ENCODE peak calls at places on chromosomes 5 and 9, in eight cellular contexts. One of them, this sample, is unnamed.
A peak's percentile ranks its signal among the peaks of the same experiment; 100 is the strongest.

GRCh38 chr9:87167161-87167560 is 219.9 kb upstream of the GAS1 start:
- DNase-seq in WTC11: no peak
- DNase-seq in HepG2: no peak
- DNase-seq in NCI-H1105 treated with DMSO at 0.1 percent for 48 hours: no peak
- DNase-seq in NCI-H2081: no peak
- DNase-seq in iris pigment epithelial cell: no peak
- DNase-seq in D341Med: no peak
- DNase-seq in T-helper 2 cell: no peak
- DNase-seq in this sample: no peak

GRCh38 chr5:85375525-85375924 is 990.8 kb upstream of the EDIL3 start:
- DNase-seq in WTC11: no peak
- DNase-seq in HepG2: no peak
- DNase-seq in NCI-H1105 treated with DMSO at 0.1 percent for 48 hours: no peak
- DNase-seq in NCI-H2081: no peak
- DNase-seq in iris pigment epithelial cell: no peak
- DNase-seq in D341Med: no peak
- DNase-seq in T-helper 2 cell: no peak
- DNase-seq in this sample: no peak

GRCh38 chr5:150599917-150600511 is 40.4 kb upstream of the SYNPO start:
- DNase-seq in WTC11: no peak
- DNase-seq in HepG2: no peak
- DNase-seq in NCI-H1105 treated with DMSO at 0.1 percent for 48 hours: peak; percentile 31
- DNase-seq in NCI-H2081: peak; percentile 22
- DNase-seq in iris pigment epithelial cell: peak; percentile 78
- DNase-seq in D341Med: peak; percentile 74
- DNase-seq in T-helper 2 cell: no peak
- DNase-seq in this sample: peak; percentile 83

GRCh38 chr9:97748525-97748924 is 51.4 kb upstream of the XPA start:
- DNase-seq in WTC11: no peak
- DNase-seq in HepG2: no peak
- DNase-seq in NCI-H1105 treated with DMSO at 0.1 percent for 48 hours: no peak
- DNase-seq in NCI-H2081: no peak
- DNase-seq in iris pigment epithelial cell: no peak
- DNase-seq in D341Med: no peak
- DNase-seq in T-helper 2 cell: no peak
- DNase-seq in this sample: no peak

GRCh38 chr9:18490591-18491370 is 16.8 kb downstream of the ADAMTSL1 start:
- DNase-seq in WTC11: no peak
- DNase-seq in HepG2: no peak
- DNase-seq in NCI-H1105 treated with DMSO at 0.1 percent for 48 hours: no peak
- DNase-seq in NCI-H2081: no peak
- DNase-seq in iris pigment epithelial cell: peak; percentile 99
- DNase-seq in D341Med: no peak
- DNase-seq in T-helper 2 cell: no peak
- DNase-seq in this sample: peak; percentile 85

GRCh38 chr9:97304586-97304985 is 2.9 kb upstream of the CCDC180 start:
- DNase-seq in WTC11: no peak
- DNase-seq in HepG2: no peak
- DNase-seq in NCI-H1105 treated with DMSO at 0.1 percent for 48 hours: no peak
- DNase-seq in NCI-H2081: no peak
- DNase-seq in iris pigment epithelial cell: no peak
- DNase-seq in D341Med: no peak
- DNase-seq in T-helper 2 cell: no peak
- DNase-seq in this sample: no peak

GRCh38 chr5:76888733-76889300 is 39.0 kb downstream of the S100Z start:
- DNase-seq in WTC11: no peak
- DNase-seq in HepG2: no peak
- DNase-seq in NCI-H1105 treated with DMSO at 0.1 percent for 48 hours: no peak
- DNase-seq in NCI-H2081: no peak
- DNase-seq in iris pigment epithelial cell: no peak
- DNase-seq in D341Med: no peak
- DNase-seq in T-helper 2 cell: no peak
- DNase-seq in this sample: no peak

GRCh38 chr9:98225015-98225442 is 30.4 kb downstream of the TBC1D2 start:
- DNase-seq in WTC11: no peak
- DNase-seq in HepG2: no peak
- DNase-seq in NCI-H1105 treated with DMSO at 0.1 percent for 48 hours: no peak
- DNase-seq in NCI-H2081: no peak
- DNase-seq in iris pigment epithelial cell: no peak
- DNase-seq in D341Med: no peak
- DNase-seq in T-helper 2 cell: no peak
- DNase-seq in this sample: no peak

GRCh38 chr5:170070556-170071412 is 34.9 kb upstream of the FOXI1 start:
- DNase-seq in WTC11: peak; percentile 83
- DNase-seq in HepG2: no peak
- DNase-seq in NCI-H1105 treated with DMSO at 0.1 percent for 48 hours: no peak
- DNase-seq in NCI-H2081: no peak
- DNase-seq in iris pigment epithelial cell: peak; percentile 47
- DNase-seq in D341Med: peak; percentile 25
- DNase-seq in T-helper 2 cell: no peak
- DNase-seq in this sample: peak; percentile 66

GRCh38 chr9:76989501-76989900 is 30.0 kb upstream of the FOXB2 start:
- DNase-seq in WTC11: no peak
- DNase-seq in HepG2: no peak
- DNase-seq in NCI-H1105 treated with DMSO at 0.1 percent for 48 hours: no peak
- DNase-seq in NCI-H2081: no peak
- DNase-seq in iris pigment epithelial cell: no peak
- DNase-seq in D341Med: no peak
- DNase-seq in T-helper 2 cell: no peak
- DNase-seq in this sample: no peak

GRCh38 chr9:101130089-101130488 is 101.6 kb downstream of the PLPPR1 start:
- DNase-seq in WTC11: no peak
- DNase-seq in HepG2: no peak
- DNase-seq in NCI-H1105 treated with DMSO at 0.1 percent for 48 hours: peak; percentile 31
- DNase-seq in NCI-H2081: no peak
- DNase-seq in iris pigment epithelial cell: no peak
- DNase-seq in D341Med: no peak
- DNase-seq in T-helper 2 cell: no peak
- DNase-seq in this sample: no peak

GRCh38 chr9:101458955-101459631 is 23.5 kb upstream of the ALDOB start:
- DNase-seq in WTC11: peak; percentile 34
- DNase-seq in HepG2: peak; percentile 86
- DNase-seq in NCI-H1105 treated with DMSO at 0.1 percent for 48 hours: peak; percentile 76
- DNase-seq in NCI-H2081: peak; percentile 74
- DNase-seq in iris pigment epithelial cell: peak; percentile 85
- DNase-seq in D341Med: peak; percentile 66
- DNase-seq in T-helper 2 cell: peak; percentile 9
- DNase-seq in this sample: peak; percentile 77

GRCh38 chr9:6805532-6805931 is 47.8 kb downstream of the KDM4C start:
- DNase-seq in WTC11: no peak
- DNase-seq in HepG2: no peak
- DNase-seq in NCI-H1105 treated with DMSO at 0.1 percent for 48 hours: no peak
- DNase-seq in NCI-H2081: no peak
- DNase-seq in iris pigment epithelial cell: peak; percentile 68
- DNase-seq in D341Med: no peak
- DNase-seq in T-helper 2 cell: no peak
- DNase-seq in this sample: peak; percentile 60

GRCh38 chr5:139392678-139393496 is 2.0 kb downstream of the PROB1 start:
- DNase-seq in WTC11: peak; percentile 88
- DNase-seq in HepG2: no peak
- DNase-seq in NCI-H1105 treated with DMSO at 0.1 percent for 48 hours: no peak
- DNase-seq in NCI-H2081: no peak
- DNase-seq in iris pigment epithelial cell: peak; percentile 78
- DNase-seq in D341Med: peak; percentile 93
- DNase-seq in T-helper 2 cell: peak; percentile 66
- DNase-seq in this sample: peak; percentile 48

GRCh38 chr9:93955356-93956182 is 414 bp upstream of the BARX1 start:
- DNase-seq in WTC11: peak; percentile 70
- DNase-seq in HepG2: no peak
- DNase-seq in NCI-H1105 treated with DMSO at 0.1 percent for 48 hours: peak; percentile 91
- DNase-seq in NCI-H2081: peak; percentile 64
- DNase-seq in iris pigment epithelial cell: no peak
- DNase-seq in D341Med: no peak
- DNase-seq in T-helper 2 cell: peak; percentile 21
- DNase-seq in this sample: no peak

GRCh38 chr5:102138243-102138653 is 157.8 kb downstream of the SLCO4C1 start:
- DNase-seq in WTC11: no peak
- DNase-seq in HepG2: peak; percentile 94
- DNase-seq in NCI-H1105 treated with DMSO at 0.1 percent for 48 hours: no peak
- DNase-seq in NCI-H2081: no peak
- DNase-seq in iris pigment epithelial cell: no peak
- DNase-seq in D341Med: no peak
- DNase-seq in T-helper 2 cell: no peak
- DNase-seq in this sample: no peak

GRCh38 chr9:117917873-117918272 is 213.7 kb downstream of the TLR4 start:
- DNase-seq in WTC11: no peak
- DNase-seq in HepG2: no peak
- DNase-seq in NCI-H1105 treated with DMSO at 0.1 percent for 48 hours: no peak
- DNase-seq in NCI-H2081: peak; percentile 57
- DNase-seq in iris pigment epithelial cell: no peak
- DNase-seq in D341Med: no peak
- DNase-seq in T-helper 2 cell: no peak
- DNase-seq in this sample: no peak

GRCh38 chr9:87810691-87811178 is 71.9 kb upstream of the SPATA31E1 start:
- DNase-seq in WTC11: no peak
- DNase-seq in HepG2: no peak
- DNase-seq in NCI-H1105 treated with DMSO at 0.1 percent for 48 hours: no peak
- DNase-seq in NCI-H2081: no peak
- DNase-seq in iris pigment epithelial cell: no peak
- DNase-seq in D341Med: no peak
- DNase-seq in T-helper 2 cell: no peak
- DNase-seq in this sample: no peak

GRCh38 chr5:119512277-119512676 is 60.0 kb downstream of the HSD17B4 start:
- DNase-seq in WTC11: no peak
- DNase-seq in HepG2: no peak
- DNase-seq in NCI-H1105 treated with DMSO at 0.1 percent for 48 hours: no peak
- DNase-seq in NCI-H2081: no peak
- DNase-seq in iris pigment epithelial cell: no peak
- DNase-seq in D341Med: no peak
- DNase-seq in T-helper 2 cell: no peak
- DNase-seq in this sample: no peak

GRCh38 chr5:141637266-141637692 is 482 bp downstream of the RELL2 start:
- DNase-seq in WTC11: peak; percentile 52
- DNase-seq in HepG2: no peak
- DNase-seq in NCI-H1105 treated with DMSO at 0.1 percent for 48 hours: no peak
- DNase-seq in NCI-H2081: peak; percentile 37
- DNase-seq in iris pigment epithelial cell: no peak
- DNase-seq in D341Med: peak; percentile 77
- DNase-seq in T-helper 2 cell: peak; percentile 48
- DNase-seq in this sample: no peak